ENCODE peak calls at places on chromosomes 2 and 18, in eight cellular contexts. R, Q, G, U, O, H, L and S are unnamed samples.

GRCh38 chr18:47983946-47984345 is 53.5 kb upstream of the SMAD2 start:
- DNase-seq in R (no peak), Q (no peak), G (no peak), U (peak; percentile 85), O (no peak), H (no peak), L (no peak), S (no peak)

GRCh38 chr2:100891911-100892642 is 72.1 kb downstream of the NPAS2 start:
- DNase-seq in R (no peak), Q (no peak), G (peak; percentile 20), U (no peak), O (peak; percentile 75), H (peak; percentile 79), L (no peak), S (no peak)

GRCh38 chr2:105582952-105583660 is 161.6 kb upstream of the NCK2 start:
- DNase-seq in R (no peak), Q (no peak), G (no peak), U (no peak), O (no peak), H (no peak), L (no peak), S (no peak)

GRCh38 chr2:143575340-143575739 is 446.1 kb downstream of the ARHGAP15 start:
- DNase-seq in R (no peak), Q (peak; percentile 16), G (no peak), U (no peak), O (no peak), H (no peak), L (no peak), S (peak; percentile 1)

GRCh38 chr2:75703617-75704016 is 7.1 kb downstream of the GCFC2 start:
- DNase-seq in R (no peak), Q (no peak), G (no peak), U (no peak), O (no peak), H (no peak), L (no peak), S (no peak)

GRCh38 chr2:78532762-78533399 is 492.6 kb upstream of the REG3G start:
- DNase-seq in R (no peak), Q (no peak), G (no peak), U (no peak), O (no peak), H (no peak), L (no peak), S (no peak)

GRCh38 chr18:34543356-34543755 is 166.7 kb upstream of the DTNA start:
- DNase-seq in R (peak; percentile 8), Q (no peak), G (no peak), U (no peak), O (no peak), H (no peak), L (no peak), S (no peak)

GRCh38 chr2:73295751-73296400 is 2.5 kb upstream of the EGR4 start:
- DNase-seq in R (no peak), Q (no peak), G (peak; percentile 68), U (peak; percentile 97), O (no peak), H (no peak), L (no peak), S (no peak)

GRCh38 chr2:24919100-24919976 is 699 bp downstream of the ADCY3 start:
- DNase-seq in R (no peak), Q (peak; percentile 28), G (peak; percentile 29), U (peak; percentile 42), O (no peak), H (no peak), L (no peak), S (peak; percentile 19)

GRCh38 chr2:179311071-179311470 is 46.4 kb upstream of the SESTD1 start:
- DNase-seq in R (no peak), Q (no peak), G (no peak), U (no peak), O (peak; percentile 60), H (no peak), L (no peak), S (no peak)

GRCh38 chr18:28802546-28802945 is 625.6 kb upstream of the CDH2 start:
- DNase-seq in R (no peak), Q (peak; percentile 94), G (no peak), U (no peak), O (peak; percentile 36), H (no peak), L (no peak), S (peak; percentile 88)

GRCh38 chr2:62270728-62271127 is 74.8 kb downstream of the B3GNT2 start:
- DNase-seq in R (peak; percentile 19), Q (peak; percentile 62), G (peak; percentile 19), U (peak; percentile 7), O (peak; percentile 30), H (no peak), L (no peak), S (no peak)

GRCh38 chr2:122186761-122187222 is 431.3 kb downstream of the TSN start:
- DNase-seq in R (no peak), Q (peak; percentile 34), G (no peak), U (no peak), O (no peak), H (no peak), L (no peak), S (peak; percentile 32)

GRCh38 chr2:75100691-75101236 is 98.6 kb downstream of the TACR1 start:
- DNase-seq in R (no peak), Q (no peak), G (no peak), U (no peak), O (peak; percentile 67), H (no peak), L (no peak), S (no peak)

GRCh38 chr18:62558015-62558663 is 35.3 kb downstream of the ZCCHC2 start:
- DNase-seq in R (no peak), Q (no peak), G (no peak), U (no peak), O (no peak), H (no peak), L (no peak), S (no peak)

GRCh38 chr18:41871229-41872000 is 83.6 kb upstream of the PIK3C3 start:
- DNase-seq in R (no peak), Q (no peak), G (no peak), U (no peak), O (no peak), H (no peak), L (no peak), S (no peak)

GRCh38 chr18:31684279-31685096 is at the start of gene B4GALT6:
- DNase-seq in R (peak; percentile 53), Q (peak; percentile 50), G (peak; percentile 23), U (no peak), O (peak; percentile 43), H (no peak), L (no peak), S (no peak)

GRCh38 chr2:160214461-160215055 is 14.5 kb upstream of the ITGB6 start:
- DNase-seq in R (no peak), Q (peak; percentile 38), G (peak; percentile 69), U (no peak), O (peak; percentile 93), H (peak; percentile 85), L (peak; percentile 29), S (peak; percentile 76)

GRCh38 chr2:28558421-28558820 is 62.6 kb downstream of the PLB1 start:
- DNase-seq in R (no peak), Q (peak; percentile 16), G (no peak), U (no peak), O (no peak), H (no peak), L (no peak), S (no peak)

GRCh38 chr18:45764000-45764686 is 40.2 kb downstream of the SLC14A1 start:
- DNase-seq in R (no peak), Q (peak; percentile 90), G (no peak), U (no peak), O (peak; percentile 58), H (no peak), L (no peak), S (no peak)

GRCh38 chr2:113058998-113059960 is at the start of gene IL36RN:
- DNase-seq in R (no peak), Q (no peak), G (no peak), U (no peak), O (no peak), H (no peak), L (no peak), S (no peak)

GRCh38 chr2:60335533-60336237 is 217.8 kb downstream of the BCL11A start:
- DNase-seq in R (no peak), Q (no peak), G (no peak), U (no peak), O (no peak), H (no peak), L (no peak), S (no peak)

GRCh38 chr2:15673919-15674636 is 82.4 kb downstream of the DDX1 start:
- DNase-seq in R (no peak), Q (peak; percentile 63), G (peak; percentile 3), U (no peak), O (peak; percentile 19), H (peak; percentile 72), L (no peak), S (peak; percentile 50)

GRCh38 chr2:214410918-214411554 is at the start of gene VWC2L:
- DNase-seq in R (no peak), Q (peak; percentile 52), G (peak; percentile 75), U (peak; percentile 50), O (peak; percentile 85), H (peak; percentile 54), L (peak; percentile 60), S (peak; percentile 48)

GRCh38 chr2:71003396-71003795 is 8.7 kb upstream of the TEX261 start:
- DNase-seq in R (no peak), Q (no peak), G (no peak), U (no peak), O (no peak), H (no peak), L (no peak), S (no peak)

GRCh38 chr2:203830294-203831055 is 37.1 kb upstream of the CTLA4 start:
- DNase-seq in R (no peak), Q (peak; percentile 38), G (no peak), U (no peak), O (no peak), H (no peak), L (no peak), S (no peak)

GRCh38 chr2:240554767-240555493 is 2.9 kb downstream of the ANKMY1 start:
- DNase-seq in R (no peak), Q (no peak), G (no peak), U (no peak), O (no peak), H (no peak), L (no peak), S (no peak)

GRCh38 chr2:22801071-22801470 is 583.9 kb upstream of the KLHL29 start:
- DNase-seq in R (no peak), Q (no peak), G (no peak), U (no peak), O (no peak), H (no peak), L (no peak), S (no peak)

GRCh38 chr2:217847106-217847505 is 155.7 kb downstream of the TNS1 start:
- DNase-seq in R (no peak), Q (no peak), G (no peak), U (no peak), O (no peak), H (no peak), L (no peak), S (no peak)

GRCh38 chr2:157732596-157732995 is 103.9 kb upstream of the ACVR1C start:
- DNase-seq in R (no peak), Q (no peak), G (no peak), U (no peak), O (no peak), H (no peak), L (no peak), S (no peak)

GRCh38 chr2:5236308-5236707 is 455.9 kb upstream of the SOX11 start:
- DNase-seq in R (no peak), Q (no peak), G (no peak), U (no peak), O (no peak), H (no peak), L (no peak), S (no peak)